ENCODE peak calls at places on chromosomes 6 and 20, in nine cellular contexts. N, J, H, B, Y, O, V, D and L are unnamed samples.

GRCh38 chr6:151209071-151209831 is 30.5 kb upstream of the AKAP12 start:
- DNase-seq in B (no peak), O (no peak), V (no peak), N (peak; percentile 54), J (no peak), Y (peak; percentile 30), D (no peak), H (no peak), L (no peak)

GRCh38 chr6:158772172-158772571 is 47.0 kb downstream of the EZR start:
- DNase-seq in B (no peak), H (no peak), N (no peak), J (no peak), O (no peak), V (no peak), D (no peak), Y (no peak), L (no peak)

GRCh38 chr6:25883536-25883935 is 9.5 kb upstream of the SLC17A3 start:
- DNase-seq in B (no peak), V (no peak), N (no peak), H (no peak), J (no peak), Y (no peak), O (no peak), D (no peak), L (no peak)

GRCh38 chr6:8187209-8187608 is 84.9 kb upstream of the EEF1E1 start:
- DNase-seq in H (no peak), Y (no peak), D (no peak), B (no peak), V (no peak), O (no peak), N (no peak), J (no peak), L (no peak)

GRCh38 chr20:60037120-60037499 is 78.9 kb downstream of the CDH26 start:
- DNase-seq in J (no peak), O (no peak), V (no peak), H (no peak), N (no peak), B (no peak), Y (peak; percentile 39), D (no peak), L (peak; percentile 72)

GRCh38 chr6:117496383-117496990 is 14.0 kb downstream of the DCBLD1 start:
- DNase-seq in J (no peak), B (no peak), O (no peak), H (no peak), Y (peak; percentile 72), V (no peak), D (no peak), N (no peak), L (no peak)

GRCh38 chr20:51953731-51954340 is 151.5 kb upstream of the SALL4 start:
- DNase-seq in O (no peak), Y (no peak), N (no peak), J (no peak), V (no peak), H (no peak), D (no peak), B (no peak), L (no peak)

GRCh38 chr20:5309971-5310370 is 6.8 kb downstream of the PROKR2 start:
- DNase-seq in Y (no peak), J (no peak), O (no peak), B (no peak), D (no peak), N (no peak), H (no peak), V (no peak), L (no peak)

GRCh38 chr6:30378290-30378937 is 33.5 kb downstream of the RPP21 start:
- DNase-seq in N (no peak), V (peak; percentile 77), O (no peak), Y (peak; percentile 16), J (no peak), B (no peak), H (peak; percentile 12), D (peak; percentile 6), L (no peak)

GRCh38 chr20:49268600-49269365 is 9.1 kb downstream of the ZNFX1 start:
- DNase-seq in B (no peak), N (no peak), O (no peak), Y (peak; percentile 46), J (no peak), V (no peak), D (no peak), H (no peak), L (no peak)

GRCh38 chr20:51534764-51535386 is 7.6 kb downstream of the NFATC2 start:
- DNase-seq in D (no peak), O (no peak), V (no peak), J (no peak), B (no peak), N (no peak), Y (no peak), H (no peak), L (no peak)

GRCh38 chr6:51526922-51527321 is 560.5 kb downstream of the PKHD1 start:
- DNase-seq in V (no peak), Y (no peak), B (no peak), O (no peak), N (no peak), D (no peak), H (no peak), J (no peak), L (no peak)

DNA sequence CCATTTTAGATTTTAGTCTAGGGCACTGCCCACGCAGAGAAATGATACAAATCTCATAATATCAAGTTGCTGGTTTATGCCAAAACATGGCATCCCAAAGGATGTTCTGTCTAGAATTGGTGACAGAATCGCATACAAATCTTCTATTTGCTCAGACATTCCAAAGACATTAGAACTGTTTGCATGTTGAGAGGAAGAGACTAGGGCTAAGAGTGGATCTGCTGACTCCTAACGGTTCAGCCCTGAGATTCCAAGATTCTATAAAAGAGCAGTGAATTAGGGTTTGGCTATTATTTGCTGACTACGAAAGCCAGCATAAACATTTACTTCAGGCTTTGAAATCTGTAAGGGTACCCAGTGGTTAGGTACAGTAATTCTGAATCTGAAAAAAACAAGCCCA is 3.6 kb downstream of the EPB41L2 start:
- DNase-seq in O (no peak), Y (peak; percentile 62), N (no peak), H (no peak), B (no peak), D (no peak), J (no peak), V (no peak), L (no peak)
- TF ChIP-seq CTCF in O (no peak), Y (no peak), N (no peak), H (no peak), B (no peak), D (no peak), J (no peak), V (no peak), L (peak; percentile 45)

DNA sequence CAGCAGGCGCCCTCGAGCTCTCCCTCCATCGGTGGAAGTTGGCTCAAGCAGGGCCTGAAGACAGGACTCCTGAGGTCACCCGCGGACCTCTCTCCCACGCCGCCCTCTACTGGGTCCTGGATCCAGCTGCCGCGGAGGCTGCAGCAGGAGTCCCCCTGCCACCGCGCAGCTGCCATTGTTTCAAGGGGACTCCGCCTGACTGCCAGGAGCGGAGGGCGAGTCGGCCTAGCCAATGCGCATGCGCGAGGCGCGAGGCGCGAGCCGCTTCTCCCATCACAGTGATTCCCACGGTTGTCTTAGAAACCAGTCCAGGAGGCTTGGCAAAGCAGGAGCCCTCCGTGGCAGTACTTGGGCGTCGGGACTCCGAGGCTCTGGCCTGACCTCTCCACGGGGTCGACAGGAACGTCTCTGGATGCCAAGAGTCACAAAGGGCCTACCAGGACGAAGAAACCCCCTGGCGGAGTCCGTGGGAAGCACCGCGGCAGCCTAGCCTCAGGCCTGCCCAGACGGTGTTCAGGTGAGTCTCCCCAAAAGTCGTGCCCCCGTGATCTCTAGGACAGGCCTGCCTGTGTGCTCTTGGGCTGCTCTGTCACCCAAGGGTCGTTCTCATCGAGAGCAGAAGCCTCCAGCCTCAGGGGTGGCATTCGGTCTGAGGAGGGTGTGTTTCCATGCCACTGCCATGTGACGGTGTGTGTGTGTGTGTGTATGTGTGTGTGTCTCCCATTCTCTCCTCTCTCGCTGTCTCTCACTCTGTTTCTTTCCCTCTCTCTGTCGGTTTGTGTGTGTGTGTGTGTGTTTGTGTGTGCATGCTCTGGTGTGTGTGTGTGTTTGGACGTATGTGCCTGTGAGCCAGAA is 290.6 kb upstream of the ZNF337 start:
- DNase-seq in Y (peak; percentile 22), O (peak; percentile 53), D (no peak), B (no peak), N (peak; percentile 74), H (peak; percentile 26), J (no peak), V (peak; percentile 59), L (peak; percentile 85)
- TF ChIP-seq CTCF in Y (peak; percentile 41), O (no peak), D (peak; percentile 2), B (peak; percentile 35), N (peak; percentile 37), H (no peak), J (no peak), V (no peak), L (no peak)

GRCh38 chr6:53998293-53998692 is 113.0 kb upstream of the MLIP start:
- DNase-seq in D (no peak), B (no peak), V (no peak), O (no peak), Y (no peak), N (no peak), J (no peak), H (no peak), L (no peak)

GRCh38 chr6:53994201-53994600 is 117.0 kb upstream of the MLIP start:
- DNase-seq in J (no peak), Y (no peak), B (no peak), N (no peak), O (no peak), H (no peak), V (no peak), D (no peak), L (no peak)

GRCh38 chr6:53987527-53987888 is 123.7 kb upstream of the MLIP start:
- DNase-seq in V (no peak), H (no peak), O (no peak), N (no peak), D (no peak), Y (no peak), B (no peak), J (no peak), L (no peak)

GRCh38 chr6:53986721-53987526 is 124.3 kb upstream of the MLIP start:
- DNase-seq in J (no peak), H (peak; percentile 7), Y (peak; percentile 52), O (no peak), N (peak; percentile 1), V (peak; percentile 4), D (peak; percentile 75), B (no peak), L (no peak)

GRCh38 chr6:53992522-53992921 is 118.7 kb upstream of the MLIP start:
- DNase-seq in D (no peak), O (no peak), V (no peak), H (no peak), J (no peak), N (no peak), B (no peak), Y (no peak), L (no peak)
- TF ChIP-seq CTCF in D (no peak), O (no peak), V (no peak), H (no peak), J (no peak), N (no peak), B (no peak), Y (peak; percentile 7), L (no peak)

GRCh38 chr6:170583736-170584180 is 679 bp downstream of the PDCD2 start:
- DNase-seq in D (no peak), H (no peak), Y (peak; percentile 32), N (no peak), J (no peak), B (no peak), O (no peak), V (no peak), L (no peak)
- TF ChIP-seq CTCF in D (no peak), H (no peak), Y (no peak), N (peak; percentile 20), J (peak; percentile 47), B (no peak), O (no peak), V (peak; percentile 22), L (no peak)

GRCh38 chr6:137724018-137724403 is 143.0 kb upstream of the TNFAIP3 start:
- DNase-seq in D (no peak), V (no peak), J (no peak), Y (no peak), B (no peak), N (no peak), O (no peak), H (no peak), L (no peak)
- TF ChIP-seq CTCF in D (no peak), V (no peak), J (no peak), Y (no peak), B (no peak), N (no peak), O (no peak), H (no peak), L (no peak)